ENCODE peak calls at places on chromosomes 3 and 15, in seven cellular contexts. V is CD4-positive, alpha-beta T cell; R is glutamatergic neuron; X is progenitor cell of endocrine pancreas; C is MCF 10A; E is left ventricle myocardium inferior; Y is uterus. N is an unnamed sample.
A peak's percentile ranks its signal among the peaks of the same experiment; 100 is the strongest.

GRCh38 chr15:66864871-66865281 is 162.8 kb downstream of the SMAD6 start:
- DNase-seq in X (no peak), C (no peak), V (no peak), R (no peak), E (no peak), Y (no peak), N (no peak)

GRCh38 chr3:4904801-4905695 is 74.2 kb upstream of the BHLHE40 start:
- DNase-seq in V (no peak), R (no peak), E (no peak), X (no peak), Y (no peak), C (peak; percentile 52), N (no peak)

GRCh38 chr3:152050782-152051405 is 177.5 kb downstream of the SUCNR1 start:
- DNase-seq in V (no peak), R (no peak), C (no peak), X (no peak), E (no peak), Y (no peak), N (no peak)

GRCh38 chr3:60079076-60079475 is 1029.3 kb upstream of the CFAP20DC start:
- DNase-seq in Y (no peak), V (peak; percentile 15), E (no peak), C (no peak), R (no peak), X (no peak), N (no peak)

GRCh38 chr3:45207471-45207870 is 18.6 kb downstream of the TMEM158 start:
- DNase-seq in C (no peak), X (no peak), E (no peak), Y (no peak), R (no peak), V (no peak), N (no peak)

GRCh38 chr3:11549580-11550140 is 94.1 kb downstream of the VGLL4 start:
- DNase-seq in X (no peak), E (peak; percentile 7), C (no peak), R (no peak), Y (peak; percentile 12), V (no peak), N (no peak)

GRCh38 chr15:73295630-73296286 is 73.0 kb downstream of the HCN4 start:
- DNase-seq in E (no peak), R (no peak), X (no peak), C (peak; percentile 57), Y (no peak), V (no peak), N (no peak)

GRCh38 chr15:48866141-48866563 is 11.8 kb upstream of the EID1 start:
- DNase-seq in E (no peak), Y (peak; percentile 37), X (no peak), C (no peak), V (no peak), R (no peak), N (no peak)

GRCh38 chr3:71083726-71084131 is 499.8 kb downstream of the FOXP1 start:
- DNase-seq in E (no peak), X (no peak), R (no peak), C (no peak), V (no peak), Y (no peak), N (no peak)

GRCh38 chr15:58454950-58455401 is 23.2 kb downstream of the LIPC start:
- DNase-seq in V (no peak), Y (no peak), X (no peak), C (no peak), E (no peak), R (no peak), N (no peak)

GRCh38 chr15:76345880-76346665 is 9.5 kb downstream of the ISL2 start:
- DNase-seq in R (peak; percentile 35), X (no peak), C (no peak), E (no peak), Y (no peak), V (no peak), N (no peak)

GRCh38 chr3:172561894-172562664 is 38.8 kb upstream of the TNFSF10 start:
- DNase-seq in V (no peak), C (peak; percentile 66), R (no peak), E (no peak), X (no peak), Y (no peak), N (no peak)

GRCh38 chr3:10888523-10889081 is 72.6 kb downstream of the SLC6A11 start:
- DNase-seq in X (no peak), C (no peak), V (no peak), Y (no peak), E (no peak), R (no peak), N (no peak)

GRCh38 chr15:62697636-62698035 is 344.9 kb upstream of the TPM1 start:
- DNase-seq in Y (no peak), E (no peak), V (no peak), X (no peak), R (no peak), C (no peak), N (no peak)

GRCh38 chr3:42504334-42505202 is 2.1 kb downstream of the VIPR1 start:
- DNase-seq in E (no peak), C (no peak), Y (peak; percentile 0), V (no peak), R (peak; percentile 7), X (no peak), N (no peak)

GRCh38 chr3:39941941-39942340 is 132.5 kb downstream of the MYRIP start:
- DNase-seq in X (no peak), E (no peak), R (no peak), C (no peak), Y (no peak), V (no peak), N (no peak)

GRCh38 chr3:156175570-156175969 is 55.2 kb downstream of the KCNAB1 start:
- DNase-seq in V (no peak), R (no peak), C (peak; percentile 51), E (no peak), X (no peak), Y (no peak), N (no peak)

GRCh38 chr3:192237992-192238608 is 489.2 kb downstream of the FGF12 start:
- DNase-seq in V (no peak), C (no peak), R (peak; percentile 23), E (no peak), Y (no peak), X (no peak), N (peak; percentile 11)
- TF ChIP-seq CTCF in V (no peak), C (no peak), R (peak; percentile 28), E (no peak), Y (no peak), X (peak; percentile 37), N (no peak)

DNA sequence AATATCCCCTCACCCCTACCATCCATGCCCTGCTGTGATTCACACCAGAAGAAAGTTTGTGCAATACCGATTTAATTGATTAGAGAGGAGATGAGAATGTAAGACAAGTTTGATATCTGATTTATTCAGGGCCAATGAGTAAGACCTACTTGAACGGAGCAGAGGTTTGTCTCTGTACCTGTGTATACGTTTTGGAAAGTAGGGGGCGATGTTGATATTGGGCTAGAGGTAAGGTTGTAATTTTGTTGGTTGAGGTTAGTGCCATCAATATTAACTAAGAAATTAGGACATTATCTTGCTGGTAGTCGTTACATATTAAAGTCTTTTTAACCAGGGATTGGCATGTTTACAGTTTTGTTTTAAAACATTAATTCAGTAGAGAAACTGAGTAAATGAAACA is 20.5 kb downstream of the EAF2 start:
- DNase-seq in X (no peak), C (peak; percentile 37), Y (no peak), R (no peak), E (no peak), V (no peak), N (no peak)
- TF ChIP-seq CTCF in X (peak; percentile 58), C (peak; percentile 16), Y (no peak), R (no peak), E (peak; percentile 32), V (no peak), N (peak; percentile 38)

DNA sequence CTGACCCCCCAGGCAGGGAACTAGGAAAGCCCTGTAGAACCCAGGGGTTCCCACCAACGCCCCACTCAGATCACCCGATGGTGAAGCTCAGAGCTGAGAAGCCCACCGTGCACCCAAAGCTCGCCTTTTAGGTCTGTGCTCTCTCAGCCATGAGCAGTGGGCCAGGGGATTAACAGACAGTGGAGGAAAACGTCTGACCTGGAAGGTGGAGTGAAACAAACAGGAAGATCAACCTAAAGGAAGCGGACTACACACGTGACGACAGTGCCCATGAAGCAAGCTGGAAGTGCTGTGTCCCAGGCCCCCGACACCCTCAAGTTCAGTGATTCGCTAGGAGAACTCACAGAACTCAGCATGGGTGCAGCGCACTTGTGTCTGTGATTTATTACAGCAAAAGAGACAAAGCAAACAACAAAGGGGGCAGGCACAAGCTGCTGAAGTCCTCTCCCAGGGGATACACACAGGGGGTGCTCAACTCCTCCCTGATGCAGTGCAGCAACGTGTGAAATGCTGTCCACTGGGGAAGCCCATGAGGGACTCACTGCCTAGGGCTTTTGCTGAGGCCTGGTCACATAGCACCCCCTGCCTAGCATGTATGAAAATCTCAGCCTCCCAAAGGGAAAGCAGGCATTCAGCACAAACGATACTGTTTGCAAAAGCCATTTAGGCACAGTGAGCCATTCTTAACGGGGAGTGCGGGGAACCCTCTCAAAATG is 43.5 kb downstream of the CFAP92 start:
- DNase-seq in Y (no peak), V (no peak), X (no peak), C (no peak), E (no peak), R (peak; percentile 24), N (no peak)
- TF ChIP-seq CTCF in Y (no peak), V (peak; percentile 30), X (peak; percentile 38), C (no peak), E (peak; percentile 38), R (no peak), N (no peak)

GRCh38 chr3:169964176-169964575 is 2.4 kb upstream of the SEC62 start:
- DNase-seq in R (no peak), X (no peak), V (no peak), E (no peak), Y (no peak), C (no peak), N (no peak)

GRCh38 chr3:169968224-169968623 is 1.6 kb downstream of the SEC62 start:
- DNase-seq in C (no peak), V (no peak), E (no peak), R (no peak), X (no peak), Y (no peak), N (no peak)

GRCh38 chr3:169965562-169965961 is 1.0 kb upstream of the SEC62 start:
- DNase-seq in V (no peak), X (no peak), C (no peak), E (no peak), R (no peak), Y (no peak), N (no peak)

GRCh38 chr3:169966951-169967915 is 626 bp downstream of the SEC62 start:
- DNase-seq in Y (no peak), X (peak; percentile 52), V (no peak), E (peak; percentile 63), C (peak; percentile 39), R (peak; percentile 78), N (peak; percentile 69)

DNA sequence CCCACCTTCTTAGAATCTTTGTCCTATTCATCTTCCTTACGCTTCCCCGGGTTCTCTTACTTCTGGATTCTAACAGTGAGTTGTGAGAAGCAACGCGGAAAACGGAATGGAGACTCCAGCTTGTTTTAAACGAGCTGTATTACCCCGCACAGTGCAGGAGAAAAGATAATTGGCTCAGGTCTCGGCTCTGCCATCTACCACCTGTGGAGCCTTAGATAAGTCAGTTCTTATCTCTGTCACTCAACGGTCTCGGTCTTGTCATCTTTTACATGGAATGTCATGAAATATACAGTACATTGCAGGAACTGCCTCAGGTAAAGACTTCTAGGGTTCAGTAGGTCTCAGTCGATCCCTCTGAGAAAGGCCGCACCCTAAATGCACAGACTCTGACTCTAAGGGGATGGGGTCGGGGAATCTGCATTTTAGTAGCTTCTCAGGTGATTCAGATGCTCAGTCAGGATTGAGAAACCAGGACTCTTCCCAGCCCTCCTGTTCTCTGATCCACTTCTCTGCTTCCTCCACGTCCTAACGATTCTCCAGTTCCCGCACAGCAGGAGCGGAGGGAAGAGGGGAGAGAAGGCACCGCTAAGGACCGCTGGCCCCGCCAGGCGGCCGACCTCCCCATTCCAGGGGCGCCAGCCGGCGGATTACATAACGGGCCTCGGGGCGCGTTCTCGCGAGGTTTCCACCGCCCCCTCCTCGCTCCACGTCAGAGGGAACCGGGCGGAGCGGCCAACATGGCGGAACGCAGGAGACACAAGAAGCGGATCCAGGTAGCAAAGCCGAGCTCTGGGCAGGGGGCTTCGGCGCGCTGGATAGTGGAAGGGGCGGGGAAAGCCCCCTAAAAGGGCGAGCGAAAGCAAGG is at the start of gene SEC62:
- DNase-seq in R (peak; percentile 98), V (peak; percentile 94), E (peak; percentile 95), C (peak; percentile 90), Y (peak; percentile 95), X (peak; percentile 93), N (peak; percentile 96)
- TF ChIP-seq CTCF in R (peak; percentile 9), V (no peak), E (peak; percentile 58), C (no peak), Y (peak; percentile 46), X (peak; percentile 50), N (no peak)

N was measured in endothelial cell.